ENCODE peak calls at places on chromosomes 6 and 20, in nine cellular contexts. One of them, this sample, is unnamed.

GRCh38 chr6:35360349-35361138 is 18.2 kb downstream of the PPARD start:
- DNase-seq in GM23338: peak; percentile 79
- DNase-seq in cardiac muscle cell: no peak
- DNase-seq in esophagus squamous epithelium: no peak
- DNase-seq in heart left ventricle: peak; percentile 75
- DNase-seq in RWPE1: no peak
- DNase-seq in brain microvascular endothelial cell: no peak
- DNase-seq in neuronal stem cell: no peak
- DNase-seq in ovary: no peak
- DNase-seq in this sample: no peak

GRCh38 chr20:1292620-1293019 is 26.5 kb downstream of the SNPH start:
- DNase-seq in RWPE1: no peak
- DNase-seq in brain microvascular endothelial cell: no peak
- DNase-seq in cardiac muscle cell: no peak
- DNase-seq in GM23338: no peak
- DNase-seq in neuronal stem cell: no peak
- DNase-seq in esophagus squamous epithelium: no peak
- DNase-seq in heart left ventricle: no peak
- DNase-seq in ovary: no peak
- DNase-seq in this sample: no peak

GRCh38 chr6:166504100-166504499 is 82.4 kb downstream of the RAMACL start:
- DNase-seq in ovary: no peak
- DNase-seq in esophagus squamous epithelium: no peak
- DNase-seq in neuronal stem cell: no peak
- DNase-seq in heart left ventricle: no peak
- DNase-seq in brain microvascular endothelial cell: no peak
- DNase-seq in RWPE1: no peak
- DNase-seq in cardiac muscle cell: no peak
- DNase-seq in GM23338: no peak
- DNase-seq in this sample: no peak

GRCh38 chr20:10447028-10447427 is 11.9 kb downstream of the SLX4IP start:
- DNase-seq in neuronal stem cell: no peak
- DNase-seq in heart left ventricle: no peak
- DNase-seq in brain microvascular endothelial cell: peak; percentile 66
- DNase-seq in RWPE1: peak; percentile 83
- DNase-seq in ovary: no peak
- DNase-seq in GM23338: no peak
- DNase-seq in esophagus squamous epithelium: no peak
- DNase-seq in cardiac muscle cell: no peak
- DNase-seq in this sample: peak; percentile 54

GRCh38 chr20:51461306-51461705 is 81.2 kb downstream of the NFATC2 start:
- DNase-seq in brain microvascular endothelial cell: no peak
- DNase-seq in ovary: no peak
- DNase-seq in neuronal stem cell: no peak
- DNase-seq in RWPE1: no peak
- DNase-seq in esophagus squamous epithelium: no peak
- DNase-seq in GM23338: no peak
- DNase-seq in heart left ventricle: no peak
- DNase-seq in cardiac muscle cell: no peak
- DNase-seq in this sample: peak; percentile 84

GRCh38 chr6:22332726-22333125 is 35.9 kb upstream of the PRL start:
- DNase-seq in cardiac muscle cell: no peak
- DNase-seq in neuronal stem cell: no peak
- DNase-seq in RWPE1: no peak
- DNase-seq in brain microvascular endothelial cell: no peak
- DNase-seq in heart left ventricle: no peak
- DNase-seq in ovary: no peak
- DNase-seq in esophagus squamous epithelium: no peak
- DNase-seq in GM23338: peak; percentile 10
- DNase-seq in this sample: no peak

GRCh38 chr20:14963262-14963663 is 625.9 kb upstream of the FLRT3 start:
- DNase-seq in neuronal stem cell: no peak
- DNase-seq in RWPE1: peak; percentile 96
- DNase-seq in esophagus squamous epithelium: no peak
- DNase-seq in brain microvascular endothelial cell: peak; percentile 23
- DNase-seq in cardiac muscle cell: no peak
- DNase-seq in ovary: no peak
- DNase-seq in heart left ventricle: no peak
- DNase-seq in GM23338: no peak
- DNase-seq in this sample: no peak

GRCh38 chr6:129188795-129189194 is 305.9 kb downstream of the LAMA2 start:
- DNase-seq in ovary: no peak
- DNase-seq in RWPE1: no peak
- DNase-seq in neuronal stem cell: no peak
- DNase-seq in GM23338: no peak
- DNase-seq in heart left ventricle: no peak
- DNase-seq in cardiac muscle cell: no peak
- DNase-seq in brain microvascular endothelial cell: no peak
- DNase-seq in esophagus squamous epithelium: no peak
- DNase-seq in this sample: no peak

GRCh38 chr6:33785766-33786165 is 3.2 kb downstream of the LEMD2 start:
- DNase-seq in RWPE1: no peak
- DNase-seq in neuronal stem cell: no peak
- DNase-seq in esophagus squamous epithelium: no peak
- DNase-seq in cardiac muscle cell: no peak
- DNase-seq in GM23338: no peak
- DNase-seq in brain microvascular endothelial cell: no peak
- DNase-seq in ovary: no peak
- DNase-seq in heart left ventricle: no peak
- DNase-seq in this sample: no peak

GRCh38 chr6:78810146-78810545 is 57.2 kb upstream of the IRAK1BP1 start:
- DNase-seq in heart left ventricle: no peak
- DNase-seq in RWPE1: peak; percentile 55
- DNase-seq in GM23338: peak; percentile 82
- DNase-seq in cardiac muscle cell: peak; percentile 25
- DNase-seq in neuronal stem cell: peak; percentile 38
- DNase-seq in brain microvascular endothelial cell: peak; percentile 52
- DNase-seq in ovary: no peak
- DNase-seq in esophagus squamous epithelium: no peak
- DNase-seq in this sample: no peak

GRCh38 chr6:7341989-7342742 is 29.2 kb upstream of the SSR1 start:
- DNase-seq in brain microvascular endothelial cell: no peak
- DNase-seq in esophagus squamous epithelium: no peak
- DNase-seq in neuronal stem cell: no peak
- DNase-seq in GM23338: no peak
- DNase-seq in RWPE1: no peak
- DNase-seq in ovary: no peak
- DNase-seq in heart left ventricle: peak; percentile 43
- DNase-seq in cardiac muscle cell: no peak
- DNase-seq in this sample: no peak

GRCh38 chr20:48025061-48025515 is 239.8 kb upstream of the SULF2 start:
- DNase-seq in neuronal stem cell: no peak
- DNase-seq in RWPE1: peak; percentile 72
- DNase-seq in ovary: peak; percentile 86
- DNase-seq in esophagus squamous epithelium: no peak
- DNase-seq in GM23338: peak; percentile 21
- DNase-seq in heart left ventricle: peak; percentile 33
- DNase-seq in cardiac muscle cell: no peak
- DNase-seq in brain microvascular endothelial cell: peak; percentile 77
- DNase-seq in this sample: peak; percentile 15

GRCh38 chr20:36167826-36168634 is 13.5 kb downstream of the EPB41L1 start:
- DNase-seq in cardiac muscle cell: no peak
- DNase-seq in GM23338: no peak
- DNase-seq in neuronal stem cell: no peak
- DNase-seq in ovary: no peak
- DNase-seq in brain microvascular endothelial cell: no peak
- DNase-seq in heart left ventricle: no peak
- DNase-seq in esophagus squamous epithelium: no peak
- DNase-seq in RWPE1: peak; percentile 80
- DNase-seq in this sample: no peak

GRCh38 chr6:5084787-5085637 is at the start of gene PPP1R3G:
- DNase-seq in brain microvascular endothelial cell: peak; percentile 35
- DNase-seq in cardiac muscle cell: peak; percentile 52
- DNase-seq in ovary: peak; percentile 63
- DNase-seq in GM23338: peak; percentile 50
- DNase-seq in esophagus squamous epithelium: no peak
- DNase-seq in heart left ventricle: peak; percentile 73
- DNase-seq in RWPE1: no peak
- DNase-seq in neuronal stem cell: peak; percentile 31
- DNase-seq in this sample: no peak

GRCh38 chr6:158607411-158608170 is 37.0 kb downstream of the DYNLT1 start:
- DNase-seq in cardiac muscle cell: no peak
- DNase-seq in brain microvascular endothelial cell: peak; percentile 11
- DNase-seq in heart left ventricle: no peak
- DNase-seq in neuronal stem cell: no peak
- DNase-seq in esophagus squamous epithelium: no peak
- DNase-seq in ovary: no peak
- DNase-seq in RWPE1: no peak
- DNase-seq in GM23338: no peak
- DNase-seq in this sample: no peak

GRCh38 chr6:107323133-107323785 is 136.1 kb downstream of the PDSS2 start:
- DNase-seq in neuronal stem cell: no peak
- DNase-seq in RWPE1: no peak
- DNase-seq in brain microvascular endothelial cell: peak; percentile 47
- DNase-seq in heart left ventricle: no peak
- DNase-seq in ovary: no peak
- DNase-seq in GM23338: no peak
- DNase-seq in esophagus squamous epithelium: no peak
- DNase-seq in cardiac muscle cell: no peak
- DNase-seq in this sample: no peak

GRCh38 chr20:2815242-2815900 is 584 bp downstream of the C20orf141 start:
- DNase-seq in brain microvascular endothelial cell: no peak
- DNase-seq in RWPE1: no peak
- DNase-seq in GM23338: no peak
- DNase-seq in cardiac muscle cell: no peak
- DNase-seq in heart left ventricle: no peak
- DNase-seq in esophagus squamous epithelium: no peak
- DNase-seq in ovary: no peak
- DNase-seq in neuronal stem cell: no peak
- DNase-seq in this sample: no peak
- H3K27ac ChIP-seq in brain microvascular endothelial cell: peak overlapping the region; percentile 47
- H3K27ac ChIP-seq in RWPE1: peak overlapping the region; percentile 39
- H3K27ac ChIP-seq in GM23338: no peak overlapping the region
- H3K27ac ChIP-seq in cardiac muscle cell: no peak overlapping the region
- H3K27ac ChIP-seq in heart left ventricle: no peak overlapping the region
- H3K27ac ChIP-seq in esophagus squamous epithelium: no peak overlapping the region
- H3K27ac ChIP-seq in ovary: no peak overlapping the region
- H3K27ac ChIP-seq in neuronal stem cell: no peak overlapping the region
- H3K27ac ChIP-seq in this sample: no peak overlapping the region

DNA sequence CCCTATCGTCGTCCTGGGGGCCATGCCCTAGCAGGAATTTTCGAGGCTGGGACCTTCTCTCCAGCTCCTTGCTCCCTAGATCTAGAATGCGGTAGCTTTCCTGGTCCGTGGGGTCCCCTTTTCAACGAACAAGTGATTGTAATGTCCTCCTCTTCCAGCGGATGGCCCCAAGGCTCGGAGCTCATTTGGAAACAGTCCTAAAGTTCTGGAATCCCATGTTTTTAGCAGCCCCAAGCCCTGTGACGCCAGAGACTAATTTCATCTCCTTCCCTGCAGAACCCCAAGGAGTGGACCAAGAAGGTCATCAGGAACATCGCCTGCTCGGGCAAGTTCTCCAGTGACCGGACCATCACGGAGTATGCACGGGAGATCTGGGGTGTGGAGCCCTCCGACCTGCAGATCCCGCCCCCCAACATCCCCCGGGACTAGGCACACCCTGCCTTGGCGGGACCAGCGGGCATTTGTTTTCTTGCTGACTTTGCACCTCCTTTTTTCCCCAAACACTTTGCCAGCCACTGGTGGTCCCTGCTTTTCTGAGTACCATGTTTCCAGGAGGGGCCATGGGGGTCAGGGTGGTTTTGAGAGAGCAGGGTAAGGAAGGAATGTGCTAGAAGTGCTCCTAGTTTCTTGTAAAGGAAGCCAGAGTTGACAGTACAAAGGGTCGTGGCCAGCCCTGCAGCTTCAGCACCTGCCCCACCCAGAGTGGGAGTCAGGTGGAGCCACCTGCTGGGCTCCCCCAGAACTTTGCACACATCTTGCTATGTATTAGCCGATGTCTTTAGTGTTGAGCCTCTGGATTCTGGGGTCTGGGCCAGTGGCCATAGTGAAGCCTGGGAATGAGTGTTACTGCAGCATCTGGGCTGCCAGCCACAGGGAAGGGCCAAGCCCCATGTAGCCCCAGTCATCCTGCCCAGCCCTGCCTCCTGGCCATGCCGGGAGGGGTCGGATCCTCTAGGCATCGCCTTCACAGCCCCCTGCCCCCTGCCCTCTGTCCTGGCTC is 48.5 kb downstream of the PYGB start:
- DNase-seq in RWPE1: no peak
- DNase-seq in brain microvascular endothelial cell: no peak
- DNase-seq in neuronal stem cell: no peak
- DNase-seq in heart left ventricle: no peak
- DNase-seq in cardiac muscle cell: peak; percentile 40
- DNase-seq in esophagus squamous epithelium: no peak
- DNase-seq in ovary: no peak
- DNase-seq in GM23338: peak; percentile 47
- DNase-seq in this sample: peak; percentile 56
- H3K27ac ChIP-seq in RWPE1: peak overlapping the region; percentile 73
- H3K27ac ChIP-seq in brain microvascular endothelial cell: no peak overlapping the region
- H3K27ac ChIP-seq in neuronal stem cell: no peak overlapping the region
- H3K27ac ChIP-seq in heart left ventricle: peak overlapping the region; percentile 81
- H3K27ac ChIP-seq in cardiac muscle cell: peak overlapping the region; percentile 81
- H3K27ac ChIP-seq in esophagus squamous epithelium: peak overlapping the region; percentile 34
- H3K27ac ChIP-seq in ovary: no peak overlapping the region
- H3K27ac ChIP-seq in GM23338: peak overlapping the region; percentile 50
- H3K27ac ChIP-seq in this sample: no peak overlapping the region

DNA sequence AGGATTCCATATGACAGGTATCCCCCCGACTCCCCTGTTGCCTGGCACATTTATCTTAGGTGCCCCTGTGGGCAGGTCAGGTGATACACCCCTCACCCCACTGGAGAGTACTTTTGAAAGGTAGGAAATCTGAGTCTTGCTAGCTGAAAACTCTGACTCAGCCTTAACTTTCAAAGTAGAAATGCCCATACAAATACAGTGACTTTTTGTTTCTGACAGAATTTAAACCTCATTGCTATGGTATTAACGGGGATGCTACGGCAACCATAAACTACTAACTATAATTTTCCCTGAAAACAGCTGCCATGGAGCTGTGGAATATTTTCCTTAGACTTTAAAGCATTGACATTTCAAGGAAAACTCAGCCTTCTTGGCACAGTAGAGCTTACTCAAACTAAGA is 536.0 kb downstream of the RFPL4B start:
- DNase-seq in neuronal stem cell: no peak
- DNase-seq in GM23338: no peak
- DNase-seq in cardiac muscle cell: no peak
- DNase-seq in RWPE1: no peak
- DNase-seq in ovary: no peak
- DNase-seq in esophagus squamous epithelium: no peak
- DNase-seq in heart left ventricle: no peak
- DNase-seq in brain microvascular endothelial cell: no peak
- DNase-seq in this sample: no peak
- H3K27ac ChIP-seq in neuronal stem cell: no peak overlapping the region
- H3K27ac ChIP-seq in GM23338: no peak overlapping the region
- H3K27ac ChIP-seq in cardiac muscle cell: no peak overlapping the region
- H3K27ac ChIP-seq in RWPE1: no peak overlapping the region
- H3K27ac ChIP-seq in ovary: no peak overlapping the region
- H3K27ac ChIP-seq in esophagus squamous epithelium: no peak overlapping the region
- H3K27ac ChIP-seq in heart left ventricle: no peak overlapping the region
- H3K27ac ChIP-seq in brain microvascular endothelial cell: peak overlapping the region; percentile 44
- H3K27ac ChIP-seq in this sample: no peak overlapping the region

DNA sequence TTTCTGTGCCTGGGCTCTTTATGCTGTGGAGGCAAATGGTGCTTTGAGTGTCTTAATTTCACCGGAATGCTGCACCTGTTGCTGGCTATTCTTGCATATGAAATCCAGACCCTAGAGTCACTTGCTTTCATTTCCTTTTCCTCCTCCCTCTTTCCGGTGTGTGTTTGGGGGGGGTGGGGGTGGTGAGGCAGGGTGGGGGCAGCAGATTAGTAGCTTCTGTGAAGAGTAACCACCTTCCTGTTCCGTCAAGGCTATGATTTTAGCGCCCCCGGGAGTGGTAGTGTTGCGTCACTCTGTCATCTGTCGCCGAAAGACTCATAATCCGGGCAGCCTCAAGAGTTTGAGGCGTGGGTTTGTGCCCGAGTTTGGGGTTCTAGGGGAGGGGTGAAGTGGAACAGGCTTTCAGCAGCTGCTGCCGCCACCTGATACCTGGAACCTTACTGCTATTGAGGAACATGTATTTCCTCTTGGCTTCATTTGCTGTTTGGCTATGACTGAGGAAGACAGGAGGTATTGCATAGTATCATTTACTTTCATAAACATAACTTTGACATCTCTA is 49.1 kb downstream of the UTRN start:
- DNase-seq in GM23338: no peak
- DNase-seq in RWPE1: no peak
- DNase-seq in cardiac muscle cell: no peak
- DNase-seq in esophagus squamous epithelium: no peak
- DNase-seq in ovary: no peak
- DNase-seq in neuronal stem cell: no peak
- DNase-seq in heart left ventricle: no peak
- DNase-seq in brain microvascular endothelial cell: no peak
- DNase-seq in this sample: peak; percentile 68
- H3K27ac ChIP-seq in GM23338: no peak overlapping the region
- H3K27ac ChIP-seq in RWPE1: no peak overlapping the region
- H3K27ac ChIP-seq in cardiac muscle cell: no peak overlapping the region
- H3K27ac ChIP-seq in esophagus squamous epithelium: peak overlapping the region; percentile 53
- H3K27ac ChIP-seq in ovary: no peak overlapping the region
- H3K27ac ChIP-seq in neuronal stem cell: no peak overlapping the region
- H3K27ac ChIP-seq in heart left ventricle: no peak overlapping the region
- H3K27ac ChIP-seq in brain microvascular endothelial cell: no peak overlapping the region
- H3K27ac ChIP-seq in this sample: no peak overlapping the region